ENCODE peak calls at places on chromosomes 5 and 9, in seven cellular contexts. U, G, H, I, D, T and M are unnamed samples.

GRCh38 chr5:84706678-84707641 is 322.3 kb upstream of the EDIL3 start:
- DNase-seq in U (no peak), G (no peak), H (no peak), I (no peak), D (no peak), T (no peak), M (no peak)

GRCh38 chr9:131407717-131408195 is 13.9 kb downstream of the PRRC2B start:
- DNase-seq in U (no peak), G (no peak), H (peak; percentile 97), I (peak; percentile 53), D (peak; percentile 85), T (no peak), M (no peak)

GRCh38 chr9:79623799-79624721 is 52.3 kb downstream of the TLE4 start:
- DNase-seq in U (no peak), G (peak; percentile 54), H (peak; percentile 65), I (peak; percentile 52), D (no peak), T (peak; percentile 31), M (peak; percentile 69)

GRCh38 chr5:28766565-28767158 is 1728.3 kb upstream of the CDH9 start:
- DNase-seq in U (peak; percentile 16), G (peak; percentile 40), H (peak; percentile 41), I (peak; percentile 52), D (no peak), T (peak; percentile 59), M (peak; percentile 73)

GRCh38 chr5:147855774-147856069 is 22.8 kb upstream of the SCGB3A2 start:
- DNase-seq in U (no peak), G (no peak), H (no peak), I (no peak), D (no peak), T (no peak), M (peak; percentile 23)

GRCh38 chr9:97859346-97859745 is 6.3 kb downstream of the FOXE1 start:
- DNase-seq in U (no peak), G (no peak), H (no peak), I (no peak), D (no peak), T (no peak), M (no peak)

GRCh38 chr9:134461436-134461982 is 135.3 kb downstream of the RXRA start:
- DNase-seq in U (no peak), G (no peak), H (no peak), I (no peak), D (no peak), T (no peak), M (no peak)

GRCh38 chr5:36606437-36607113 is at the start of gene SLC1A3:
- DNase-seq in U (peak; percentile 74), G (no peak), H (peak; percentile 88), I (peak; percentile 10), D (peak; percentile 66), T (peak; percentile 79), M (peak; percentile 80)

GRCh38 chr5:131258733-131259132 is 5.1 kb upstream of the CDC42SE2 start:
- DNase-seq in U (no peak), G (no peak), H (no peak), I (no peak), D (no peak), T (no peak), M (peak; percentile 73)

GRCh38 chr9:129208191-129209091 is 30.4 kb upstream of the IER5L start:
- DNase-seq in U (no peak), G (peak; percentile 42), H (peak; percentile 93), I (peak; percentile 51), D (peak; percentile 93), T (peak; percentile 71), M (no peak)

GRCh38 chr5:122471752-122472061 is 159.7 kb downstream of the SNCAIP start:
- DNase-seq in U (no peak), G (no peak), H (no peak), I (no peak), D (no peak), T (no peak), M (no peak)

GRCh38 chr9:20788526-20789421 is 104.7 kb downstream of the FOCAD start:
- DNase-seq in U (no peak), G (no peak), H (no peak), I (no peak), D (no peak), T (no peak), M (no peak)

GRCh38 chr5:34686762-34687268 is 30.7 kb downstream of the RAI14 start:
- DNase-seq in U (peak; percentile 94), G (no peak), H (peak; percentile 96), I (peak; percentile 95), D (no peak), T (peak; percentile 94), M (peak; percentile 93)

GRCh38 chr5:134111741-134112647 is 2.5 kb upstream of the TCF7 start:
- DNase-seq in U (no peak), G (no peak), H (peak; percentile 88), I (peak; percentile 61), D (no peak), T (peak; percentile 47), M (no peak)

GRCh38 chr5:66518753-66519152 is 77.4 kb upstream of the MAST4 start:
- DNase-seq in U (no peak), G (no peak), H (no peak), I (no peak), D (no peak), T (peak; percentile 24), M (no peak)

GRCh38 chr9:81213456-81213855 is 475.9 kb downstream of the TLE1 start:
- DNase-seq in U (no peak), G (no peak), H (no peak), I (no peak), D (no peak), T (no peak), M (no peak)

GRCh38 chr9:130235558-130236435 is 29.8 kb upstream of the HMCN2 start:
- DNase-seq in U (no peak), G (peak; percentile 66), H (peak; percentile 67), I (peak; percentile 76), D (peak; percentile 77), T (peak; percentile 76), M (peak; percentile 53)

GRCh38 chr5:36870399-36871040 is 6.0 kb upstream of the NIPBL start:
- DNase-seq in U (peak; percentile 68), G (peak; percentile 81), H (peak; percentile 81), I (peak; percentile 82), D (no peak), T (peak; percentile 81), M (peak; percentile 87)

GRCh38 chr9:33167949-33168535 is 906 bp upstream of the B4GALT1 start:
- DNase-seq in U (no peak), G (peak; percentile 39), H (peak; percentile 40), I (peak; percentile 70), D (no peak), T (peak; percentile 35), M (no peak)

GRCh38 chr9:10252174-10252573 is 360.6 kb downstream of the PTPRD start:
- DNase-seq in U (no peak), G (no peak), H (no peak), I (no peak), D (no peak), T (peak; percentile 11), M (no peak)

GRCh38 chr5:68178579-68178978 is 37.0 kb upstream of the PIK3R1 start:
- DNase-seq in U (peak; percentile 3), G (no peak), H (no peak), I (peak; percentile 16), D (no peak), T (peak; percentile 12), M (peak; percentile 28)

GRCh38 chr9:133701981-133702797 is 36.0 kb downstream of the SARDH start:
- DNase-seq in U (no peak), G (peak; percentile 88), H (peak; percentile 69), I (no peak), D (no peak), T (peak; percentile 59), M (no peak)

GRCh38 chr5:157575096-157575872 is at the start of gene ADAM19:
- DNase-seq in U (no peak), G (peak; percentile 75), H (no peak), I (peak; percentile 53), D (no peak), T (peak; percentile 75), M (peak; percentile 86)

GRCh38 chr5:1155191-1156032 is 43.5 kb upstream of the SLC12A7 start:
- DNase-seq in U (no peak), G (no peak), H (no peak), I (no peak), D (no peak), T (no peak), M (no peak)

GRCh38 chr9:132312873-132313272 is 41.9 kb downstream of the SETX start:
- DNase-seq in U (no peak), G (no peak), H (no peak), I (no peak), D (no peak), T (no peak), M (no peak)

GRCh38 chr5:151628112-151628823 is 37.1 kb upstream of the FAT2 start:
- DNase-seq in U (no peak), G (no peak), H (no peak), I (no peak), D (no peak), T (no peak), M (no peak)

DNA sequence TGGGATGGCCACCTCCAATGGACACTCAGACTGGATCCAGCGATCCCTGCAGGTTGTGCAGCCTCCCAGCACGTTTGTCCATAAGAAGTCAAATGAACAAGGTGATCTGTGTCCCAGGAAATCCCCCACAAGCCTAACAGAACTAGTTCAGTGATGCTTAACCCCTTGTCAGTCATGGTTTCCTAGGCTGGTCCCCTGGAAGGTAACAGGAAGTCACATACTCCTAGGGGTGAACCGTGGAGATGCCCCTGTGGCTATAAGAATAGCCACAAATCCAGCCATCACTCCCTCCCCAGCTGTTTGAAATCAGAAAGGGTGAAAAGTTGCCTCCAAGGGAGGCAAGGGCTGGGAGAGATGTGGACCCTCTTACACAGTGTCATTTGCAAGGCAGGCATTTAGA is 22.5 kb downstream of the PAX5 start:
- DNase-seq in U (no peak), G (peak; percentile 37), H (no peak), I (no peak), D (no peak), T (no peak), M (no peak)
- H3K79me2 ChIP-seq in U (no peaks in the 10 kb centered on the region), G (peaks cover 54% of the 10 kb centered on the region), H (no peaks in the 10 kb centered on the region), I (no peaks in the 10 kb centered on the region), D (no peaks in the 10 kb centered on the region), T (no peaks in the 10 kb centered on the region), M (no peaks in the 10 kb centered on the region)

GRCh38 chr9:13958672-13959071 is 355.3 kb downstream of the NFIB start:
- DNase-seq in U (no peak), G (no peak), H (no peak), I (no peak), D (no peak), T (no peak), M (no peak)
- H3K79me2 ChIP-seq in U (no peaks in the 10 kb centered on the region), G (no peaks in the 10 kb centered on the region), H (no peaks in the 10 kb centered on the region), I (no peaks in the 10 kb centered on the region), D (no peaks in the 10 kb centered on the region), T (no peaks in the 10 kb centered on the region), M (no peaks in the 10 kb centered on the region)

GRCh38 chr9:136515276-136515675 is 30.6 kb downstream of the NOTCH1 start:
- DNase-seq in U (no peak), G (no peak), H (no peak), I (no peak), D (no peak), T (no peak), M (no peak)
- H3K79me2 ChIP-seq in U (no peaks in the 10 kb centered on the region), G (no peaks in the 10 kb centered on the region), H (no peaks in the 10 kb centered on the region), I (peaks cover 7% of the 10 kb centered on the region), D (no peaks in the 10 kb centered on the region), T (no peaks in the 10 kb centered on the region), M (no peaks in the 10 kb centered on the region)

DNA sequence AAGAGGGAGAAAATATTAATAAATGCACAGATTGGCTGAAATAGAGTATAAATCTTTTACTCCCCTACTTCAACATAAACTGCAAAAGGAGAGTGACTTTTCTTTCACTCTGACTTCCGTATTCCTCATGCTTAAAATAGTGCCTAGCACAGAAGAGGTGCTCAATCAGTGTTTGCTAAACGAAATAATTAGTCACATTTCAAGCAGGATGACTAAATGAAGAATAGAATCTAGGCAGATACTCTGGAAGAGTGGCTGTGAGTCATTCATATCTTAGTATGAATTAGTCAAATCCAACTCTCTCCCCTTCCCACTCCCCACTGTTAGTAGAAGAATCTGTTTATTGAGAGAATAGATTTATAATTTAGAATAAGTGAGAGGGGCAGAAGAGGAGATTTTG is 4.8 kb downstream of the CD274 start:
- DNase-seq in U (no peak), G (no peak), H (no peak), I (no peak), D (no peak), T (no peak), M (peak; percentile 83)
- H3K79me2 ChIP-seq in U (no peaks in the 10 kb centered on the region), G (no peaks in the 10 kb centered on the region), H (no peaks in the 10 kb centered on the region), I (no peaks in the 10 kb centered on the region), D (no peaks in the 10 kb centered on the region), T (no peaks in the 10 kb centered on the region), M (peaks cover 61% of the 10 kb centered on the region)